ENCODE peak calls at places on chromosomes 2 and 18, in nine cellular contexts. N is mammary epithelial cell, I is A549, B is upper lobe of right lung, O is heart right ventricle, S is GM23338, T is left lung, U is pancreas, C is ascending aorta. Q is an unnamed sample.

GRCh38 chr2:156867201-156867600 is 390.3 kb upstream of the GALNT5 start:
- DNase-seq in N (peak; percentile 55), I (no peak), B (no peak), O (no peak), S (no peak), T (no peak), U (no peak), C (no peak), Q (no peak)

GRCh38 chr18:741931-742512 is 29.6 kb upstream of the ENOSF1 start:
- DNase-seq in N (peak; percentile 8), I (peak; percentile 47), B (no peak), O (no peak), S (peak; percentile 53), T (no peak), U (no peak), C (no peak), Q (peak; percentile 54)

GRCh38 chr18:40470753-40471152 is 1484.3 kb upstream of the PIK3C3 start:
- DNase-seq in N (no peak), I (no peak), B (no peak), O (no peak), S (no peak), T (no peak), U (no peak), C (no peak), Q (no peak)

GRCh38 chr18:76660571-76661192 is 161.7 kb upstream of the ZNF236 start:
- DNase-seq in N (no peak), I (no peak), B (no peak), O (no peak), S (no peak), T (no peak), U (no peak), C (no peak), Q (no peak)

GRCh38 chr2:210356944-210357343 is 42.0 kb upstream of the MYL1 start:
- DNase-seq in N (no peak), I (no peak), B (no peak), O (no peak), S (peak; percentile 8), T (no peak), U (no peak), C (no peak), Q (no peak)

GRCh38 chr2:240615830-240616547 is 9.3 kb upstream of the GPR35 start:
- DNase-seq in N (no peak), I (no peak), B (peak; percentile 36), O (no peak), S (no peak), T (peak; percentile 18), U (no peak), C (peak; percentile 1), Q (no peak)

GRCh38 chr2:94982661-94983060 is 42.8 kb upstream of the MAL start:
- DNase-seq in N (peak; percentile 11), I (no peak), B (no peak), O (no peak), S (no peak), T (no peak), U (no peak), C (no peak), Q (no peak)

GRCh38 chr2:9752441-9753275 is 90.6 kb upstream of the TAF1B start:
- DNase-seq in N (peak; percentile 97), I (peak; percentile 89), B (no peak), O (no peak), S (no peak), T (no peak), U (no peak), C (no peak), Q (no peak)

GRCh38 chr2:239106314-239106908 is 258.5 kb downstream of the TWIST2 start:
- DNase-seq in N (peak; percentile 43), I (peak; percentile 73), B (no peak), O (peak; percentile 44), S (peak; percentile 52), T (no peak), U (no peak), C (no peak), Q (peak; percentile 30)

GRCh38 chr2:25073914-25074313 is 32.0 kb downstream of the EFR3B start:
- DNase-seq in N (no peak), I (no peak), B (no peak), O (no peak), S (no peak), T (no peak), U (no peak), C (no peak), Q (no peak)

GRCh38 chr2:187576906-187577305 is 22.7 kb upstream of the TFPI start:
- DNase-seq in N (no peak), I (no peak), B (no peak), O (no peak), S (no peak), T (no peak), U (no peak), C (no peak), Q (no peak)

GRCh38 chr2:85564144-85564563 is 2.9 kb upstream of the GGCX start:
- DNase-seq in N (no peak), I (no peak), B (no peak), O (no peak), S (no peak), T (no peak), U (no peak), C (no peak), Q (no peak)

GRCh38 chr2:149040451-149040850 is 2.0 kb downstream of the LYPD6B start:
- DNase-seq in N (peak; percentile 24), I (peak; percentile 54), B (no peak), O (no peak), S (peak; percentile 89), T (no peak), U (no peak), C (no peak), Q (peak; percentile 3)

GRCh38 chr2:96907405-96908041 is 37.6 kb upstream of the SEMA4C start:
- DNase-seq in N (no peak), I (no peak), B (no peak), O (peak; percentile 85), S (peak; percentile 65), T (peak; percentile 50), U (no peak), C (peak; percentile 77), Q (no peak)

GRCh38 chr2:201127570-201127969 is 11.6 kb downstream of the CFLAR start:
- DNase-seq in N (peak; percentile 69), I (peak; percentile 55), B (no peak), O (no peak), S (no peak), T (no peak), U (no peak), C (no peak), Q (no peak)

GRCh38 chr2:74975016-74975415 is 16.6 kb downstream of the POLE4 start:
- DNase-seq in N (no peak), I (no peak), B (no peak), O (no peak), S (no peak), T (no peak), U (no peak), C (no peak), Q (no peak)

GRCh38 chr2:215736653-215737290 is 276.6 kb downstream of the MREG start:
- DNase-seq in N (peak; percentile 66), I (peak; percentile 76), B (no peak), O (no peak), S (peak; percentile 77), T (no peak), U (no peak), C (no peak), Q (no peak)

GRCh38 chr18:23958036-23958435 is 56.5 kb upstream of the TTC39C start:
- DNase-seq in N (no peak), I (no peak), B (no peak), O (peak; percentile 78), S (no peak), T (no peak), U (no peak), C (peak; percentile 31), Q (no peak)

GRCh38 chr2:187500585-187501359 is 52.7 kb upstream of the CALCRL start:
- DNase-seq in N (no peak), I (peak; percentile 94), B (no peak), O (no peak), S (peak; percentile 65), T (no peak), U (no peak), C (no peak), Q (no peak)

GRCh38 chr2:26316041-26316440 is 29.9 kb upstream of the SELENOI start:
- DNase-seq in N (no peak), I (peak; percentile 64), B (no peak), O (no peak), S (peak; percentile 43), T (no peak), U (no peak), C (no peak), Q (peak; percentile 32)

DNA sequence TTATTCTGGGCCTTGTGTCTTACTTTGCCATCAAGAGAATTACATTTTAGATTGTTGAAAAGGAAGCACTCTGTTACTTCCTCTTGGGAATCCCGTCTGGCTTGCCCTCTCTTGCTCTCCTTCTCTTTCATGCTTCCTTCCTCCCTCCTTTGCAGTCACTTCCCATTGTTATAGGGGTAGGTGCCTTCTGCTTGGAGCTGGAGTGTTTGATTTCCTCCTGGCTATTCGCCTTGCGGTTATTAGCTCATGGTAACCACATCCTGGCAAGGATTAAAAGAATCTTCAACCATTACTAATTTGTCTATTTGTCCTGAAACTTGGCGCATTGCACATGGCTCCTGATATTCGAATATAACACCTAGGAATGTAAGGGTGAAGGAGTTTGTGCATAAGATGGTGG is 115.0 kb downstream of the CERS6 start:
- DNase-seq in N (peak; percentile 55), I (no peak), B (no peak), O (no peak), S (no peak), T (no peak), U (no peak), C (no peak), Q (no peak)
- H3K4me1 ChIP-seq in N (peaks cover 45% of the 10 kb centered on the region), I (no peaks in the 10 kb centered on the region), B (no peaks in the 10 kb centered on the region), O (peaks cover 40% of the 10 kb centered on the region), S (peaks cover 14% of the 10 kb centered on the region), T (peaks cover 4% of the 10 kb centered on the region), U (no peaks in the 10 kb centered on the region), C (no peaks in the 10 kb centered on the region), Q (no peaks in the 10 kb centered on the region)

GRCh38 chr2:7102831-7103230 is 185.6 kb downstream of the RNF144A start:
- DNase-seq in N (no peak), I (no peak), B (no peak), O (no peak), S (no peak), T (no peak), U (no peak), C (no peak), Q (no peak)
- H3K4me1 ChIP-seq in N (no peaks in the 10 kb centered on the region), I (no peaks in the 10 kb centered on the region), B (no peaks in the 10 kb centered on the region), O (no peaks in the 10 kb centered on the region), S (no peaks in the 10 kb centered on the region), T (no peaks in the 10 kb centered on the region), U (no peaks in the 10 kb centered on the region), C (no peaks in the 10 kb centered on the region), Q (no peaks in the 10 kb centered on the region)

GRCh38 chr18:44589709-44590108 is 91.0 kb upstream of the SETBP1 start:
- DNase-seq in N (peak; percentile 80), I (no peak), B (no peak), O (no peak), S (no peak), T (no peak), U (no peak), C (no peak), Q (no peak)
- H3K4me1 ChIP-seq in N (peaks cover 18% of the 10 kb centered on the region), I (peaks cover 3% of the 10 kb centered on the region), B (no peaks in the 10 kb centered on the region), O (peaks cover 5% of the 10 kb centered on the region), S (no peaks in the 10 kb centered on the region), T (peaks cover under 1% of the 10 kb centered on the region), U (no peaks in the 10 kb centered on the region), C (peaks cover 5% of the 10 kb centered on the region), Q (no peaks in the 10 kb centered on the region)

DNA sequence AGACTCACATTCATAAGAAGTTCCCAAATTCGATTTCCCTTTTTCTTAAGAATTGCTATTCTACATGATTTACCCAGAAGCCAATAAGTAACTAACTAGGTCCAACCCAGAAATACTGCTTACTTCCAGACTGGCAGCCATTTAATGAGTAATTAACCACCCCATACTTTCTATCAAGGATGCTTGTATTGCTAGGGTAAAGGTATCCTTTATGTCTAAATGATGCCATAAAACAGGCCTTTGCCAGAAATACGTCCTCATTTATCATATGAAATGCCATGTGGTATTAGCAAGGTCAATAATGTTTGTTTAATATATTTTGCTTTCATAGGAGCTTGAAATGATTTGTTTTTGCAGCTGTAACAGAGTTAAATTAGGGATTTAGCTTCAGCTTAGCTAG is 56.1 kb downstream of the PLEKHM3 start:
- DNase-seq in N (no peak), I (no peak), B (no peak), O (no peak), S (no peak), T (no peak), U (no peak), C (no peak), Q (no peak)
- H3K4me1 ChIP-seq in N (no peaks in the 10 kb centered on the region), I (peaks cover 24% of the 10 kb centered on the region), B (no peaks in the 10 kb centered on the region), O (peaks cover 8% of the 10 kb centered on the region), S (peaks cover 56% of the 10 kb centered on the region), T (peaks cover 7% of the 10 kb centered on the region), U (peaks cover 9% of the 10 kb centered on the region), C (no peaks in the 10 kb centered on the region), Q (no peaks in the 10 kb centered on the region)